ENCODE peak calls at places on chromosome 2, in eight cellular contexts. N, D, J, T, X, F, G and U are unnamed samples.

GRCh38 chr2:236743623-236744280 is 174.1 kb downstream of the ACKR3 start:
- DNase-seq in N (no peak), D (no peak), J (peak), T (no peak), X (no peak), F (peak), G (no peak), U (no peak)

GRCh38 chr2:217979151-217979811 is 23.5 kb downstream of the TNS1 start:
- DNase-seq in N (no peak), D (no peak), J (no peak), T (no peak), X (peak), F (no peak), G (no peak), U (peak)

GRCh38 chr2:100052645-100053044 is 89.7 kb downstream of the AFF3 start:
- DNase-seq in N (no peak), D (no peak), J (no peak), T (no peak), X (no peak), F (no peak), G (peak), U (no peak)

GRCh38 chr2:17301437-17301836 is 216.8 kb downstream of the RAD51AP2 start:
- DNase-seq in N (no peak), D (no peak), J (no peak), T (no peak), X (peak), F (no peak), G (no peak), U (no peak)

GRCh38 chr2:191506515-191506914 is 171.4 kb upstream of the NABP1 start:
- DNase-seq in N (no peak), D (no peak), J (no peak), T (no peak), X (no peak), F (no peak), G (no peak), U (no peak)

GRCh38 chr2:74513605-74514367 is 464 bp upstream of the TLX2 start:
- DNase-seq in N (no peak), D (peak), J (no peak), T (peak), X (peak), F (no peak), G (peak), U (peak)

GRCh38 chr2:74149249-74149530 is 1.5 kb upstream of the BOLA3 start:
- DNase-seq in N (peak), D (no peak), J (no peak), T (no peak), X (no peak), F (no peak), G (no peak), U (no peak)

GRCh38 chr2:195647302-195647701 is 9.7 kb upstream of the SLC39A10 start:
- DNase-seq in N (no peak), D (no peak), J (no peak), T (no peak), X (no peak), F (no peak), G (no peak), U (no peak)